ENCODE peak calls at places on chromosomes 7 and 10, in four cellular contexts. D, C, H and Q are unnamed samples.

GRCh38 chr7:98217623-98218582 is 6.7 kb downstream of the BHLHA15 start:
- DNase-seq in D (no peak), C (no peak), H (no peak), Q (no peak)

GRCh38 chr10:74753295-74754211 is 72.8 kb upstream of the KAT6B start:
- DNase-seq in D (no peak), C (no peak), H (no peak), Q (no peak)

GRCh38 chr7:65295409-65295808 is 78.2 kb upstream of the ZNF92 start:
- DNase-seq in D (no peak), C (no peak), H (no peak), Q (no peak)

GRCh38 chr10:91162050-91162494 is 58.4 kb upstream of the PCGF5 start:
- DNase-seq in D (peak; percentile 45), C (no peak), H (peak; percentile 26), Q (no peak)

GRCh38 chr10:132185601-132186487 is 904 bp upstream of the DPYSL4 start:
- DNase-seq in D (peak; percentile 63), C (peak; percentile 38), H (peak; percentile 38), Q (no peak)

GRCh38 chr10:63901916-63902315 is 380.7 kb downstream of the REEP3 start:
- DNase-seq in D (no peak), C (no peak), H (peak; percentile 19), Q (no peak)

GRCh38 chr10:12221323-12222298 is 25.6 kb downstream of the CDC123 start:
- DNase-seq in D (peak; percentile 7), C (no peak), H (peak; percentile 59), Q (no peak)

GRCh38 chr10:77837925-77838595 is 88.5 kb downstream of the DLG5 start:
- DNase-seq in D (no peak), C (no peak), H (no peak), Q (no peak)

GRCh38 chr10:60460058-60460457 is 70.4 kb upstream of the ANK3 start:
- DNase-seq in D (no peak), C (no peak), H (no peak), Q (no peak)

GRCh38 chr10:108031505-108031904 is 867.0 kb upstream of the SORCS1 start:
- DNase-seq in D (no peak), C (no peak), H (no peak), Q (no peak)

GRCh38 chr10:103395754-103396066 is 565 bp downstream of the ATP5MK start:
- DNase-seq in D (peak; percentile 24), C (no peak), H (peak; percentile 27), Q (no peak)

GRCh38 chr10:112184379-112184778 is 814 bp upstream of the GPAM start:
- DNase-seq in D (no peak), C (no peak), H (no peak), Q (no peak)

GRCh38 chr10:45420453-45421192 is 46.6 kb downstream of the ALOX5 start:
- DNase-seq in D (peak; percentile 92), C (peak; percentile 81), H (peak; percentile 83), Q (peak; percentile 18)

GRCh38 chr10:73731588-73732375 is 12.4 kb upstream of the SEC24C start:
- DNase-seq in D (no peak), C (no peak), H (no peak), Q (no peak)

GRCh38 chr7:101164071-101164840 is 1.1 kb downstream of the VGF start:
- DNase-seq in D (peak; percentile 88), C (no peak), H (peak; percentile 61), Q (no peak)

GRCh38 chr10:70320751-70321150 is 36.9 kb upstream of the NPFFR1 start:
- DNase-seq in D (no peak), C (peak; percentile 66), H (no peak), Q (no peak)

GRCh38 chr10:112307631-112308502 is 24.7 kb downstream of the TECTB start:
- DNase-seq in D (peak; percentile 56), C (no peak), H (peak; percentile 61), Q (no peak)

GRCh38 chr7:46206474-46207060 is 285.5 kb upstream of the IGFBP3 start:
- DNase-seq in D (no peak), C (no peak), H (no peak), Q (no peak)

GRCh38 chr7:85341973-85342372 is 155.1 kb upstream of the SEMA3D start:
- DNase-seq in D (no peak), C (no peak), H (no peak), Q (no peak)

GRCh38 chr7:108503112-108504026 is 22.6 kb downstream of the PNPLA8 start:
- DNase-seq in D (no peak), C (no peak), H (peak; percentile 70), Q (no peak)

GRCh38 chr10:110863956-110864355 is 7.8 kb upstream of the PDCD4 start:
- DNase-seq in D (no peak), C (no peak), H (no peak), Q (no peak)

GRCh38 chr10:4651404-4652037 is 174.5 kb upstream of the AKR1E2 start:
- DNase-seq in D (no peak), C (no peak), H (peak; percentile 18), Q (no peak)

GRCh38 chr7:78311176-78311575 is 512.6 kb downstream of the PHTF2 start:
- DNase-seq in D (no peak), C (no peak), H (no peak), Q (no peak)

GRCh38 chr7:127322351-127322750 is 69.6 kb upstream of the GRM8 start:
- DNase-seq in D (no peak), C (no peak), H (no peak), Q (no peak)

GRCh38 chr10:126439947-126440346 is 51.7 kb upstream of the ADAM12 start:
- DNase-seq in D (no peak), C (no peak), H (no peak), Q (no peak)

GRCh38 chr7:140041626-140042385 is 20.9 kb downstream of the PARP12 start:
- DNase-seq in D (no peak), C (no peak), H (peak; percentile 78), Q (no peak)

GRCh38 chr10:92848441-92849233 is at the start of gene EXOC6:
- DNase-seq in D (peak; percentile 86), C (peak; percentile 41), H (peak; percentile 79), Q (no peak)

GRCh38 chr10:104255244-104255981 is 721 bp downstream of the GSTO1 start:
- DNase-seq in D (peak; percentile 65), C (no peak), H (peak; percentile 89), Q (no peak)

GRCh38 chr10:12181065-12181775 is 14.5 kb downstream of the NUDT5 start:
- DNase-seq in D (no peak), C (no peak), H (peak; percentile 33), Q (no peak)

GRCh38 chr7:130219871-130220270 is 12.2 kb downstream of the SSMEM1 start:
- DNase-seq in D (no peak), C (no peak), H (no peak), Q (no peak)

GRCh38 chr10:74083304-74083703 is 67.3 kb downstream of the AP3M1 start:
- DNase-seq in D (no peak), C (no peak), H (no peak), Q (no peak)

GRCh38 chr10:21449288-21449966 is 76.1 kb downstream of the SKIDA1 start:
- DNase-seq in D (no peak), C (no peak), H (no peak), Q (no peak)

GRCh38 chr7:25952277-25953057 is 199.5 kb upstream of the NFE2L3 start:
- DNase-seq in D (no peak), C (peak; percentile 38), H (no peak), Q (no peak)

GRCh38 chr10:60894816-60895215 is 49.2 kb downstream of the RHOBTB1 start:
- DNase-seq in D (no peak), C (no peak), H (peak; percentile 32), Q (no peak)

GRCh38 chr10:78350286-78350685 is 316.6 kb downstream of the RPS24 start:
- DNase-seq in D (no peak), C (no peak), H (no peak), Q (no peak)

GRCh38 chr10:122727426-122727825 is 27.8 kb upstream of the C10orf120 start:
- DNase-seq in D (no peak), C (no peak), H (no peak), Q (no peak)